ENCODE peak calls at places on chromosomes 6 and 20, in five cellular contexts. One of them, this sample, is unnamed.

GRCh38 chr20:924639-925038 is 8.5 kb upstream of the ANGPT4 start:
- DNase-seq in mesothelial cell of epicardium: no peak
- DNase-seq in left ventricle myocardium inferior: no peak
- DNase-seq in fibroblast of villous mesenchyme: no peak
- DNase-seq in NCI-H345: no peak
- DNase-seq in this sample: no peak

GRCh38 chr20:52031206-52031573 is 160.4 kb downstream of the ZFP64 start:
- DNase-seq in mesothelial cell of epicardium: no peak
- DNase-seq in fibroblast of villous mesenchyme: no peak
- DNase-seq in left ventricle myocardium inferior: no peak
- DNase-seq in NCI-H345: no peak
- DNase-seq in this sample: no peak

GRCh38 chr20:51321343-51322163 is 221.0 kb downstream of the NFATC2 start:
- DNase-seq in mesothelial cell of epicardium: no peak
- DNase-seq in fibroblast of villous mesenchyme: no peak
- DNase-seq in left ventricle myocardium inferior: no peak
- DNase-seq in NCI-H345: no peak
- DNase-seq in this sample: no peak

GRCh38 chr20:57747889-57748456 is 38.2 kb upstream of the PMEPA1 start:
- DNase-seq in left ventricle myocardium inferior: no peak
- DNase-seq in NCI-H345: no peak
- DNase-seq in fibroblast of villous mesenchyme: no peak
- DNase-seq in mesothelial cell of epicardium: no peak
- DNase-seq in this sample: no peak

GRCh38 chr6:121319112-121319553 is 15.1 kb downstream of the TBC1D32 start:
- DNase-seq in mesothelial cell of epicardium: no peak
- DNase-seq in left ventricle myocardium inferior: no peak
- DNase-seq in NCI-H345: no peak
- DNase-seq in fibroblast of villous mesenchyme: peak
- DNase-seq in this sample: no peak

GRCh38 chr6:119830069-119830468 is 480.5 kb upstream of the MAN1A1 start:
- DNase-seq in NCI-H345: no peak
- DNase-seq in fibroblast of villous mesenchyme: no peak
- DNase-seq in left ventricle myocardium inferior: no peak
- DNase-seq in mesothelial cell of epicardium: no peak
- DNase-seq in this sample: no peak

GRCh38 chr6:163288066-163288465 is 126.5 kb upstream of the QKI start:
- DNase-seq in left ventricle myocardium inferior: no peak
- DNase-seq in NCI-H345: no peak
- DNase-seq in fibroblast of villous mesenchyme: no peak
- DNase-seq in mesothelial cell of epicardium: no peak
- DNase-seq in this sample: no peak

GRCh38 chr20:50111120-50111828 is 1.7 kb downstream of the UBE2V1 start:
- DNase-seq in NCI-H345: no peak
- DNase-seq in mesothelial cell of epicardium: no peak
- DNase-seq in left ventricle myocardium inferior: no peak
- DNase-seq in fibroblast of villous mesenchyme: peak
- DNase-seq in this sample: no peak

GRCh38 chr20:32681175-32682084 is 7.7 kb upstream of the C20orf203 start:
- DNase-seq in mesothelial cell of epicardium: peak
- DNase-seq in fibroblast of villous mesenchyme: peak
- DNase-seq in left ventricle myocardium inferior: no peak
- DNase-seq in NCI-H345: peak
- DNase-seq in this sample: no peak

GRCh38 chr6:6610031-6610591 is 21.6 kb downstream of the LY86 start:
- DNase-seq in NCI-H345: no peak
- DNase-seq in fibroblast of villous mesenchyme: no peak
- DNase-seq in left ventricle myocardium inferior: no peak
- DNase-seq in mesothelial cell of epicardium: no peak
- DNase-seq in this sample: peak

GRCh38 chr20:53942121-53942816 is 128.1 kb downstream of the BCAS1 start:
- DNase-seq in NCI-H345: no peak
- DNase-seq in left ventricle myocardium inferior: no peak
- DNase-seq in fibroblast of villous mesenchyme: no peak
- DNase-seq in mesothelial cell of epicardium: no peak
- DNase-seq in this sample: no peak

GRCh38 chr6:21309791-21310190 is 283.8 kb upstream of the SOX4 start:
- DNase-seq in left ventricle myocardium inferior: no peak
- DNase-seq in fibroblast of villous mesenchyme: no peak
- DNase-seq in NCI-H345: peak
- DNase-seq in mesothelial cell of epicardium: no peak
- DNase-seq in this sample: no peak

GRCh38 chr20:44104807-44105517 is 82.0 kb downstream of the JPH2 start:
- DNase-seq in mesothelial cell of epicardium: no peak
- DNase-seq in NCI-H345: peak
- DNase-seq in left ventricle myocardium inferior: no peak
- DNase-seq in fibroblast of villous mesenchyme: peak
- DNase-seq in this sample: no peak

GRCh38 chr6:124973780-124974179 is 11.5 kb downstream of the RNF217 start:
- DNase-seq in NCI-H345: no peak
- DNase-seq in left ventricle myocardium inferior: no peak
- DNase-seq in fibroblast of villous mesenchyme: no peak
- DNase-seq in mesothelial cell of epicardium: no peak
- DNase-seq in this sample: no peak